ENCODE peak calls at places on chromosome 14, in eight cellular contexts. G is endothelial cell; A is esophagus squamous epithelium; C is tibial artery; P is GM13976; K is breast epithelium; U is CD8-positive, alpha-beta T cell; Z is epithelial cell of esophagus. W is an unnamed sample.

GRCh38 chr14:52000019-52000582 is 10.8 kb downstream of the RTRAF start:
- DNase-seq in G (no peak), A (no peak), C (no peak), P (no peak), K (no peak), U (no peak), Z (no peak), W (no peak)

GRCh38 chr14:105135700-105136395 is 32.7 kb downstream of the JAG2 start:
- DNase-seq in G (no peak), A (no peak), C (peak; percentile 24), P (no peak), K (peak; percentile 20), U (no peak), Z (no peak), W (no peak)

GRCh38 chr14:22112004-22112403 is 438.4 kb upstream of the OR4E1 start:
- DNase-seq in G (peak; percentile 59), A (no peak), C (no peak), P (peak; percentile 26), K (no peak), U (peak; percentile 52), Z (peak; percentile 20), W (no peak)

GRCh38 chr14:29064305-29064704 is 297.7 kb downstream of the FOXG1 start:
- DNase-seq in G (no peak), A (no peak), C (no peak), P (no peak), K (no peak), U (no peak), Z (no peak), W (no peak)

GRCh38 chr14:69048456-69048855 is 69.4 kb upstream of the ACTN1 start:
- DNase-seq in G (no peak), A (no peak), C (no peak), P (no peak), K (no peak), U (peak; percentile 44), Z (peak; percentile 47), W (no peak)

GRCh38 chr14:77302926-77303325 is 17.8 kb downstream of the POMT2 start:
- DNase-seq in G (no peak), A (no peak), C (no peak), P (peak; percentile 36), K (no peak), U (no peak), Z (peak; percentile 94), W (no peak)

GRCh38 chr14:35333797-35334743 is 41.9 kb downstream of the PSMA6 start:
- DNase-seq in G (no peak), A (no peak), C (no peak), P (peak; percentile 36), K (no peak), U (peak; percentile 41), Z (no peak), W (no peak)

GRCh38 chr14:23729720-23730387 is 93.7 kb downstream of the DHRS2 start:
- DNase-seq in G (no peak), A (no peak), C (no peak), P (no peak), K (no peak), U (no peak), Z (no peak), W (no peak)

GRCh38 chr14:21933681-21934080 is 260.1 kb upstream of the OR4E1 start:
- DNase-seq in G (no peak), A (no peak), C (no peak), P (no peak), K (no peak), U (no peak), Z (peak; percentile 28), W (no peak)

GRCh38 chr14:95228240-95228639 is 70.9 kb upstream of the DICER1 start:
- DNase-seq in G (no peak), A (no peak), C (no peak), P (no peak), K (no peak), U (no peak), Z (no peak), W (no peak)

GRCh38 chr14:91911474-91912032 is 35.9 kb downstream of the FBLN5 start:
- DNase-seq in G (peak; percentile 33), A (no peak), C (no peak), P (peak; percentile 53), K (no peak), U (peak; percentile 43), Z (peak; percentile 71), W (no peak)

GRCh38 chr14:81125536-81125935 is 95.2 kb downstream of the GTF2A1 start:
- DNase-seq in G (no peak), A (no peak), C (no peak), P (no peak), K (no peak), U (no peak), Z (no peak), W (no peak)

GRCh38 chr14:34554540-34555250 is 15.2 kb upstream of the EAPP start:
- DNase-seq in G (no peak), A (no peak), C (peak; percentile 53), P (no peak), K (no peak), U (no peak), Z (peak; percentile 19), W (no peak)

GRCh38 chr14:58488550-58488949 is 61.0 kb downstream of the KIAA0586 start:
- DNase-seq in G (peak; percentile 14), A (no peak), C (no peak), P (no peak), K (no peak), U (no peak), Z (peak; percentile 46), W (no peak)

GRCh38 chr14:30266290-30266689 is 292.7 kb upstream of the G2E3 start:
- DNase-seq in G (no peak), A (no peak), C (no peak), P (no peak), K (no peak), U (no peak), Z (no peak), W (no peak)
- TF ChIP-seq CTCF in G (no peak), A (no peak), C (no peak), P (no peak), K (no peak), U (no peak), Z (no peak), W (no peak)

DNA sequence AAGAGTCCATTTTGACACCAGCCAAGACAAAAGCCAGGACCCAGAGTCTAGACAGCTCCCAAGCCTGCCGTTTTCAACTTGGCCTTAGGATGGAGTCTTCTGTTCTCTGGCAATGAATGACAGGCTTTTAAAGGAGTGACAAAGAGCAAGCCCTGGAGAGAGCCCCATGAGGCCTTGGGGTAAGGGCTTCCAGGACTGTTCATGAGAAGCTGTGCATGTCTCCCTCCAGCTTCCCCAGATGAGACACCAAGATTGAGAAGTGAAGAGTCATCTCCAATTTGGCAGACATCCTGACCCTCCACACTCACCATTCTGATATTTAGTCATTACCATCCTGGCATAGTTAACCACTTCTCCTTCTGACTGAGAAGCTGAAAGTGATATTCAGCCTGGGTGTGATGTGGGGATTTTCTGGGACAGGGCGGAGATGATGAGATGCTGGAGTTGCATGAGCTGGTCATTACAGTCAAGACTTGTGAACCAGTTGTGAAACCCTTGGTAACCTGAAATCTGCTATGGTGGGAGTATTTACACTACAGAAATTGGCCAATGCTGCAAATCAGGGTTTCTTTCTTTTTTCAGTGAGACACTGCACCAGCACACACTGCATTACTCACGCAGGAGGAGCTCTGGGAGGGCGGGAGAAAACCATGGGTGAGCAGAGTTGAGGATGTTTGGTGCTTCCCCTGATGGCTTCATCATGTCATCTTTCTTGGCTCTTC is 77.8 kb downstream of the VCPKMT start:
- DNase-seq in G (no peak), A (no peak), C (no peak), P (peak; percentile 79), K (no peak), U (no peak), Z (peak; percentile 99), W (no peak)
- TF ChIP-seq CTCF in G (no peak), A (peak; percentile 20), C (no peak), P (no peak), K (no peak), U (no peak), Z (no peak), W (no peak)

GRCh38 chr14:75427126-75427481 is 718 bp upstream of the JDP2 start:
- DNase-seq in G (no peak), A (no peak), C (peak; percentile 72), P (peak; percentile 46), K (no peak), U (no peak), Z (no peak), W (no peak)

GRCh38 chr14:75429562-75429961 is 1.7 kb downstream of the JDP2 start:
- DNase-seq in G (no peak), A (no peak), C (no peak), P (no peak), K (no peak), U (no peak), Z (no peak), W (no peak)

GRCh38 chr14:75426332-75427125 is 1.3 kb upstream of the JDP2 start:
- DNase-seq in G (no peak), A (no peak), C (no peak), P (peak; percentile 81), K (no peak), U (no peak), Z (no peak), W (no peak)

GRCh38 chr14:75428230-75429104 is 645 bp downstream of the JDP2 start:
- DNase-seq in G (peak; percentile 9), A (no peak), C (peak; percentile 81), P (peak; percentile 64), K (no peak), U (peak; percentile 11), Z (peak; percentile 21), W (peak; percentile 45)

GRCh38 chr14:75427482-75428229 is at the start of gene JDP2:
- DNase-seq in G (peak; percentile 63), A (no peak), C (peak; percentile 95), P (peak; percentile 68), K (peak; percentile 91), U (peak; percentile 55), Z (peak; percentile 69), W (peak; percentile 89)
- TF ChIP-seq CTCF in G (no peak), A (peak; percentile 19), C (no peak), P (no peak), K (peak; percentile 25), U (no peak), Z (no peak), W (no peak)

GRCh38 chr14:100827751-100828447 is 2.0 kb downstream of the MEG3 start:
- DNase-seq in G (no peak), A (no peak), C (no peak), P (no peak), K (no peak), U (no peak), Z (peak; percentile 52), W (no peak)

GRCh38 chr14:100825691-100826331 is at the start of gene MEG3:
- DNase-seq in G (no peak), A (no peak), C (no peak), P (no peak), K (no peak), U (no peak), Z (peak; percentile 23), W (no peak)

GRCh38 chr14:100826371-100827139 is 637 bp downstream of the MEG3 start:
- DNase-seq in G (no peak), A (no peak), C (no peak), P (no peak), K (no peak), U (no peak), Z (no peak), W (no peak)

GRCh38 chr14:100828448-100828834 is 2.5 kb downstream of the MEG3 start:
- DNase-seq in G (no peak), A (no peak), C (no peak), P (no peak), K (no peak), U (no peak), Z (no peak), W (no peak)

DNA sequence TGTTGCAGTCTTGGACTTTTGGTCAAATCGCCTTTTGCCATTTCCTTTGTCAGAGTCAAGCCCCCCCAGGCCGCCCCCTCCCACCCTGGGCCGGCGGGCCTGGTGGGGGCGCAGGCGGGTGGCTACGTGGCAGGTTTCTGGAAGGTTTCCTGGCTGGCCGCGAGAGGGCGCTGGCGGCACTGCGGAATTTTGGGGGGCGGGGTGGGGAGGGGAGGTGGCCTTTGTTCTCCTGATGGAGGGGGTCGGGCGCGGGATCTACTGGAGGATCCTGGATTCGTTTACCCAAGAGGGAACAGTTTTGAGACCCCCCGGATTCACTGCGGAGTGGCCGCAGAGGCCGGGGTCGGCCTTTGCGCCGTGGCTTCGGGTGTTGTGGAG is 1.2 kb downstream of the MEG3 start:
- DNase-seq in G (no peak), A (no peak), C (no peak), P (no peak), K (no peak), U (no peak), Z (no peak), W (no peak)
- TF ChIP-seq CTCF in G (no peak), A (peak; percentile 4), C (peak; percentile 30), P (no peak), K (no peak), U (no peak), Z (peak; percentile 41), W (no peak)

W was measured in mesothelial cell of epicardium.